ENCODE peak calls at places on chromosomes 13 and 19, in nine cellular contexts. H, J, Y, D, B, U, C, M and F are unnamed samples.

GRCh38 chr19:19185853-19186728 is 5.9 kb downstream of the BORCS8 start:
- DNase-seq in C (no peak), B (no peak), Y (no peak), M (peak), U (peak), J (peak), H (peak), D (no peak), F (no peak)

GRCh38 chr13:45873491-45874360 is 22.2 kb upstream of the SIAH3 start:
- DNase-seq in H (no peak), C (no peak), J (no peak), M (peak), B (no peak), D (no peak), Y (no peak), U (no peak), F (peak)

GRCh38 chr13:28499579-28499978 is 4.7 kb upstream of the FLT1 start:
- DNase-seq in U (no peak), J (no peak), C (no peak), D (no peak), B (no peak), H (no peak), M (no peak), Y (no peak), F (no peak)

GRCh38 chr19:1076951-1077350 is 10.0 kb downstream of the ARHGAP45 start:
- DNase-seq in C (no peak), Y (no peak), D (no peak), J (peak), B (no peak), U (peak), H (no peak), M (no peak), F (no peak)

GRCh38 chr13:29713841-29714240 is 118.4 kb upstream of the SLC7A1 start:
- DNase-seq in H (peak), B (no peak), U (no peak), D (no peak), Y (no peak), J (no peak), C (no peak), M (no peak), F (no peak)

GRCh38 chr19:1416014-1416841 is 8.8 kb downstream of the DAZAP1 start:
- DNase-seq in M (no peak), D (no peak), B (peak), J (no peak), Y (no peak), C (no peak), H (no peak), U (no peak), F (no peak)

GRCh38 chr19:2970201-2970838 is 7.0 kb upstream of the TLE6 start:
- DNase-seq in Y (no peak), H (peak), U (no peak), C (no peak), M (no peak), B (no peak), J (no peak), D (no peak), F (no peak)

GRCh38 chr19:1567116-1567847 is 843 bp downstream of the MEX3D start:
- DNase-seq in M (no peak), D (no peak), B (peak), Y (no peak), H (no peak), C (no peak), U (peak), J (peak), F (no peak)

GRCh38 chr13:20608438-20609020 is 41.6 kb downstream of the IFT88 start:
- DNase-seq in B (no peak), J (no peak), M (no peak), C (no peak), H (no peak), Y (no peak), D (no peak), U (no peak), F (no peak)

GRCh38 chr13:112452380-112453206 is 76.4 kb downstream of the SPACA7 start:
- DNase-seq in D (no peak), B (no peak), M (no peak), C (no peak), Y (no peak), U (peak), H (no peak), J (no peak), F (peak)

GRCh38 chr19:45767881-45768643 is 990 bp downstream of the SIX5 start:
- DNase-seq in Y (no peak), D (peak), U (peak), M (peak), J (peak), B (peak), C (peak), H (peak), F (no peak)

GRCh38 chr13:110163020-110163658 is 143.8 kb downstream of the COL4A1 start:
- DNase-seq in D (no peak), J (no peak), B (no peak), C (no peak), U (no peak), Y (no peak), M (no peak), H (no peak), F (no peak)

GRCh38 chr19:35216833-35217707 is 11.5 kb downstream of the FAM187B start:
- DNase-seq in C (peak), Y (no peak), U (peak), D (no peak), J (peak), M (no peak), H (no peak), B (no peak), F (no peak)

GRCh38 chr19:58572818-58573657 is at the start of gene MZF1:
- DNase-seq in H (peak), C (peak), D (peak), Y (peak), M (peak), U (peak), B (peak), J (peak), F (peak)

GRCh38 chr13:46663644-46664043 is 110.7 kb downstream of the LRCH1 start:
- DNase-seq in Y (no peak), H (no peak), D (no peak), C (no peak), B (no peak), J (no peak), U (no peak), M (no peak), F (no peak)

GRCh38 chr13:97880298-97880675 is 73.2 kb upstream of the IPO5 start:
- DNase-seq in M (no peak), U (no peak), Y (no peak), D (no peak), H (no peak), J (no peak), B (no peak), C (no peak), F (peak)

GRCh38 chr13:82878536-82878935 is 1003.7 kb downstream of the SLITRK1 start:
- DNase-seq in U (no peak), D (no peak), B (no peak), C (no peak), H (no peak), M (no peak), Y (no peak), J (no peak), F (no peak)

GRCh38 chr13:26589754-26590153 is 32.3 kb downstream of the WASF3 start:
- DNase-seq in Y (no peak), D (no peak), B (peak), M (no peak), U (peak), J (no peak), H (no peak), C (no peak), F (no peak)

GRCh38 chr13:26584713-26585112 is 27.2 kb downstream of the WASF3 start:
- DNase-seq in J (no peak), H (no peak), Y (no peak), B (no peak), M (no peak), U (no peak), C (no peak), D (no peak), F (no peak)

GRCh38 chr13:26583662-26584061 is 26.2 kb downstream of the WASF3 start:
- DNase-seq in B (no peak), C (no peak), M (no peak), U (no peak), J (no peak), H (no peak), Y (no peak), D (no peak), F (no peak)

GRCh38 chr13:26587251-26587650 is 29.8 kb downstream of the WASF3 start:
- DNase-seq in J (no peak), B (no peak), Y (no peak), H (no peak), M (no peak), C (no peak), D (no peak), U (no peak), F (no peak)

GRCh38 chr13:26585136-26585535 is 27.7 kb downstream of the WASF3 start:
- DNase-seq in B (no peak), U (no peak), H (no peak), C (no peak), Y (no peak), J (no peak), D (no peak), M (no peak), F (no peak)
- TF ChIP-seq EP300 in B (no peak), U (no peak), H (no peak), C (no peak), Y (no peak), J (no peak), D (no peak), M (no peak), F (no peak)

GRCh38 chr13:67438465-67438864 is 208.3 kb upstream of the PCDH9 start:
- DNase-seq in J (no peak), C (no peak), M (no peak), U (no peak), B (no peak), Y (no peak), H (peak), D (no peak), F (no peak)
- TF ChIP-seq CTCF in J (no peak), C (no peak), M (peak), U (no peak), B (no peak), Y (no peak), H (no peak), D (no peak), F (no peak)

GRCh38 chr13:60787083-60787482 is 390.1 kb downstream of the TDRD3 start:
- DNase-seq in J (no peak), D (no peak), C (no peak), B (no peak), M (no peak), U (no peak), Y (no peak), H (no peak), F (no peak)

GRCh38 chr13:60790620-60791019 is 393.6 kb downstream of the TDRD3 start:
- DNase-seq in U (peak), M (no peak), H (no peak), D (peak), Y (no peak), B (no peak), J (no peak), C (no peak), F (no peak)

DNA sequence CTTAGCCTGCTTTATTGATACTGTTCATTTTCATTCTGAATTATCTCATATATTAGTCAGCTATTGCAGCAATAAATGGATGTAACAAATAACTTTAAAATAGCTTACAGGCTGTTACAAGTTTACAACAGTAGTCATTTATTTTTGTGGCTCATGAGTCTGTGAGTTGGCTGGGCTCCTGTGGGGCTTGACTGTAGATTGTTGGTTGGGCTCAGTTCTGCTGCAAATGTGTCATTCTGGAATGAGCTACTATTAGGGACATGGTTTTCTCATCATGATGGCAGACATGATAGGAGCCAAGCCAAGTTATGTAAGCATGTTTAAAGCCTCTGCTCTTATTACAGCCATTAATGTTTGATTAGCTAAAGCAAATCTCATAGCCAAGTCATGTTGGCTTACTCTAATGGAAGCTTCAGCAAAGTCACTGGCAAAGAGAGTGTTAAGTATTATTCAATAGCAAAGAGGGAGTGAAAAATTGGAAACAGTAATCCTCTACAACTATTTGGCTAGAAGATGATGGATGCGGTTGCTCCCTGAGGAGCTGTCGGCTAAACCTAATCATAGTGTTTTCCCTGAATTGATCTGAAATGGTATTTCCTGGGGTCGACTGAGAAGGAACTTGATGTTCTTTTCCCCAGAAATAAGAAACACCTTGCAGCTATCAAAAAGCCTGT is 391.3 kb downstream of the TDRD3 start:
- DNase-seq in B (no peak), J (no peak), D (no peak), C (no peak), M (no peak), Y (no peak), H (no peak), U (no peak), F (no peak)
- TF ChIP-seq EP300 in B (no peak), J (no peak), D (no peak), C (no peak), M (no peak), Y (no peak), H (no peak), U (no peak), F (no peak)

GRCh38 chr19:42201489-42202289 is 15.8 kb downstream of the DEDD2 start:
- DNase-seq in Y (no peak), B (no peak), C (no peak), J (peak), H (no peak), D (no peak), U (peak), M (no peak), F (no peak)

GRCh38 chr19:42197375-42197817 is 20.1 kb downstream of the DEDD2 start:
- DNase-seq in U (no peak), Y (no peak), H (no peak), C (no peak), D (no peak), B (no peak), M (no peak), J (no peak), F (no peak)

GRCh38 chr19:42200116-42200740 is 17.2 kb downstream of the DEDD2 start:
- DNase-seq in C (no peak), B (no peak), M (no peak), J (no peak), Y (no peak), H (no peak), D (no peak), U (no peak), F (no peak)

GRCh38 chr19:42198676-42199439 is 18.6 kb downstream of the DEDD2 start:
- DNase-seq in H (no peak), C (no peak), D (no peak), B (no peak), J (peak), M (no peak), U (peak), Y (no peak), F (no peak)

GRCh38 chr19:42199440-42200115 is 17.9 kb downstream of the DEDD2 start:
- DNase-seq in D (peak), B (no peak), C (no peak), H (no peak), U (peak), Y (no peak), M (no peak), J (peak), F (no peak)
- TF ChIP-seq CTCF in D (no peak), B (no peak), C (peak), H (no peak), U (no peak), Y (no peak), M (no peak), J (no peak), F (no peak)

GRCh38 chr19:51546650-51547396 is 15.4 kb upstream of the SIGLEC6 start:
- DNase-seq in M (no peak), B (no peak), C (no peak), D (no peak), U (no peak), Y (no peak), H (no peak), J (no peak), F (no peak)
- TF ChIP-seq EP300 in M (no peak), B (no peak), C (no peak), D (no peak), U (no peak), Y (no peak), H (no peak), J (no peak), F (no peak)

DNA sequence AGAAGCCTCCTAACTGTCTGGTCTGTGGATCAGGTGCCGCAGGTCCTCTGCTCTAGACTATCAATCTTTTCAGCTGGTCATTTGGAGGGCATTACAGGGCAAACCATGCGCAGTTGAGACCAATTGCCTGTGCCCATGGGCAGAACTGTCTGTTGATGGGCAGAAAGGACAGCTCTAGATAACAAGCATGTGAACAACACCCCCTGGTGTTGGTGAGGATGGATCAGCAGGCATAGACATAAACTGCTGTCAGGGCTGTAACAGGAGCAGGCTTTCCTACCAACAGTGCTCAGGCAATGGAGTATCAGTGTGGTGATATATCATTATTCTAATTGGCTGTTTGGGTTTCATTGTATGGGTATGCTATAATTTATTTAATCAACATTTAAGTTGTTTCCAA is 104.7 kb upstream of the KL start:
- DNase-seq in J (no peak), U (no peak), H (peak), B (no peak), C (no peak), M (peak), Y (no peak), D (no peak), F (no peak)
- TF ChIP-seq CTCF in J (no peak), U (peak), H (peak), B (no peak), C (no peak), M (peak), Y (peak), D (peak), F (no peak)

GRCh38 chr13:32846556-32846955 is 169.7 kb upstream of the KL start:
- DNase-seq in D (no peak), U (no peak), Y (no peak), B (no peak), H (no peak), J (no peak), M (no peak), C (no peak), F (peak)

GRCh38 chr13:32851083-32852064 is 164.8 kb upstream of the KL start:
- DNase-seq in U (no peak), M (peak), C (peak), Y (no peak), J (no peak), B (no peak), D (no peak), H (no peak), F (peak)

GRCh38 chr13:32849369-32849768 is 166.9 kb upstream of the KL start:
- DNase-seq in U (no peak), C (peak), B (no peak), M (no peak), H (no peak), J (no peak), D (no peak), Y (no peak), F (peak)

GRCh38 chr13:32852568-32852967 is 163.7 kb upstream of the KL start:
- DNase-seq in U (no peak), H (no peak), B (no peak), M (no peak), D (no peak), Y (no peak), C (peak), J (no peak), F (no peak)

DNA sequence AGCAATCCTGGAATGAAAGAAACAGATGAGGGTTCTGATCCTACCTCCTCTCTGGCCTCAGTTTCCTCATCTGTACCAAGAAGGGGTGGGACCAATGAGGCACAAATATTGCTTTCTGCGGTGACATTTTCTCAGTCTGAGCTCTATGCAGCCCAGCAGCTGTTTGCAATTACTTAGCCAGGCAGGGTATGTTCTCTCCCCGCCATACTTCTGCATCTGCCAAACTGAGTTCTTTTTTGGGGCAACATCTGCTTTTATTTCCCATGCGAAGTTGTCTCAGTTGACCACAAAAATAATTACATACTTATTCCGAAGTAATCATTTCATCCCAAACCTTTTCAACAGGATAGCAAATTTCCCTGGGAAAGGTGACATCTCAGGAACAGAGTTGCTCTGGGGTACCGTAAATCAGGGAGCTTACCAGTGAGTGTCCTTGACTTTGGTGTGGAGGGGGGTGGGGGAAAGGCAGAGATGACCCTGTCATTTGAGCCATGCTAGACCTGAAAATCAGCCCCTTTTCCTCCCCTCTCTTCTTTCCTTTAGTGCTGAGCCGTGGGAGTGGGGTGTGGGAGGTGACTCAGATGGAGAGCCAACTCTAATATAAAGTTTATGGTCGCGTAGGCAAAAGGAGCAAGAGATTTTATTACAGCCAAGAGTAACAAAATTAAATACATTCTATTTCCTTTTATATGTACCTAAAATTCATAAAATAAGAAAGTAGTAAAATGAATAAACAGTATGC is 165.7 kb upstream of the KL start:
- DNase-seq in Y (no peak), C (peak), B (no peak), M (no peak), J (no peak), D (no peak), H (no peak), U (no peak), F (peak)
- TF ChIP-seq EP300 in Y (no peak), C (no peak), B (no peak), M (no peak), J (no peak), D (no peak), H (no peak), U (no peak), F (no peak)

GRCh38 chr19:46928951-46929350 is 68.2 kb downstream of the ARHGAP35 start:
- DNase-seq in H (no peak), M (no peak), B (no peak), U (no peak), D (no peak), Y (no peak), C (no peak), J (no peak), F (no peak)
- TF ChIP-seq CTCF in H (peak), M (no peak), B (no peak), U (no peak), D (no peak), Y (no peak), C (no peak), J (no peak), F (no peak)

GRCh38 chr13:101989798-101990350 is 412.0 kb downstream of the FGF14 start:
- DNase-seq in J (no peak), U (no peak), M (no peak), D (no peak), C (no peak), Y (no peak), H (no peak), B (no peak), F (no peak)

GRCh38 chr13:101982903-101983302 is 418.9 kb downstream of the FGF14 start:
- DNase-seq in D (no peak), B (no peak), U (no peak), C (no peak), M (no peak), Y (no peak), H (no peak), J (no peak), F (no peak)

GRCh38 chr13:101988140-101988539 is 413.7 kb downstream of the FGF14 start:
- DNase-seq in B (no peak), C (no peak), U (no peak), H (no peak), J (no peak), D (no peak), Y (no peak), M (no peak), F (no peak)

GRCh38 chr13:101986316-101986715 is 415.5 kb downstream of the FGF14 start:
- DNase-seq in B (no peak), Y (no peak), C (no peak), U (no peak), M (no peak), J (no peak), D (no peak), H (no peak), F (no peak)

GRCh38 chr13:101985321-101985720 is 416.5 kb downstream of the FGF14 start:
- DNase-seq in J (no peak), M (no peak), D (no peak), U (no peak), H (no peak), B (no peak), C (no peak), Y (no peak), F (no peak)
- TF ChIP-seq EP300 in J (no peak), M (no peak), D (no peak), U (no peak), H (no peak), B (no peak), C (no peak), Y (no peak), F (no peak)